ENCODE peak calls at places on chromosome 14, in eight cellular contexts. A is Caco-2; G is cerebellar cortex; O is GM23338; Y is NCI-H524; U is ovary; V is stimulated activated CD4-positive, alpha-beta T cell treated with anti-CD3 and anti-CD28 coated beads, Interleukin-1b, Interleukin-23, amount 100 ng/mL, for 4 hours; I is activated T-cell treated with anti-CD3 and anti-CD28 coated beads for 24 hours. E is an unnamed sample.

GRCh38 chr14:94568186-94568585 is 6.9 kb downstream of the SERPINA4 start:
- DNase-seq in A (no peak), G (no peak), O (no peak), Y (no peak), U (no peak), V (no peak), I (no peak), E (no peak)

GRCh38 chr14:28773917-28774691 is 7.5 kb downstream of the FOXG1 start:
- DNase-seq in A (no peak), G (no peak), O (peak), Y (peak), U (no peak), V (no peak), I (no peak), E (no peak)

GRCh38 chr14:77543240-77543551 is 44.6 kb upstream of the ISM2 start:
- DNase-seq in A (peak), G (no peak), O (no peak), Y (no peak), U (no peak), V (no peak), I (no peak), E (no peak)

GRCh38 chr14:61492474-61492873 is 171.1 kb downstream of the PRKCH start:
- DNase-seq in A (no peak), G (no peak), O (no peak), Y (no peak), U (no peak), V (no peak), I (no peak), E (no peak)

GRCh38 chr14:30389134-30389900 is 169.6 kb upstream of the G2E3 start:
- DNase-seq in A (no peak), G (peak), O (no peak), Y (no peak), U (no peak), V (no peak), I (no peak), E (peak)

GRCh38 chr14:57089901-57090300 is 178.8 kb downstream of the EXOC5 start:
- DNase-seq in A (no peak), G (peak), O (no peak), Y (no peak), U (no peak), V (no peak), I (no peak), E (no peak)

GRCh38 chr14:105317546-105317945 is 3.0 kb downstream of the PACS2 start:
- DNase-seq in A (no peak), G (no peak), O (no peak), Y (no peak), U (no peak), V (no peak), I (no peak), E (peak)

GRCh38 chr14:34299360-34299759 is 162.7 kb downstream of the SPTSSA start:
- DNase-seq in A (no peak), G (no peak), O (peak), Y (no peak), U (no peak), V (no peak), I (no peak), E (no peak)

GRCh38 chr14:29444216-29444615 is 483.4 kb downstream of the PRKD1 start:
- DNase-seq in A (no peak), G (no peak), O (no peak), Y (no peak), U (no peak), V (no peak), I (no peak), E (no peak)

GRCh38 chr14:53306926-53307325 is 153.8 kb upstream of the DDHD1 start:
- DNase-seq in A (no peak), G (peak), O (no peak), Y (no peak), U (no peak), V (no peak), I (no peak), E (peak)

GRCh38 chr14:56881181-56881580 is 70.9 kb upstream of the OTX2 start:
- DNase-seq in A (no peak), G (peak), O (no peak), Y (no peak), U (no peak), V (no peak), I (no peak), E (no peak)

GRCh38 chr14:51095854-51096823 is 1.2 kb upstream of the TRIM9 start:
- DNase-seq in A (no peak), G (peak), O (no peak), Y (peak), U (peak), V (peak), I (no peak), E (peak)

GRCh38 chr14:68210729-68211299 is 391.2 kb downstream of the RAD51B start:
- DNase-seq in A (no peak), G (no peak), O (no peak), Y (no peak), U (no peak), V (peak), I (peak), E (peak)

GRCh38 chr14:84792722-84793410 is 737.1 kb upstream of the FLRT2 start:
- DNase-seq in A (no peak), G (no peak), O (no peak), Y (no peak), U (no peak), V (no peak), I (no peak), E (no peak)

GRCh38 chr14:75800792-75801191 is 139.7 kb downstream of the TTLL5 start:
- DNase-seq in A (peak), G (no peak), O (peak), Y (no peak), U (no peak), V (no peak), I (no peak), E (no peak)

GRCh38 chr14:60430276-60430675 is 55.6 kb downstream of the C14orf39 start:
- DNase-seq in A (peak), G (no peak), O (no peak), Y (no peak), U (no peak), V (no peak), I (no peak), E (no peak)

GRCh38 chr14:58465425-58465824 is 37.9 kb downstream of the KIAA0586 start:
- DNase-seq in A (no peak), G (no peak), O (no peak), Y (no peak), U (no peak), V (no peak), I (no peak), E (no peak)

GRCh38 chr14:36083317-36083716 is 93.2 kb downstream of the PTCSC3 start:
- DNase-seq in A (no peak), G (no peak), O (no peak), Y (no peak), U (no peak), V (no peak), I (no peak), E (no peak)

GRCh38 chr14:105468621-105469241 is 5.9 kb upstream of the CRIP2 start:
- DNase-seq in A (no peak), G (no peak), O (no peak), Y (no peak), U (no peak), V (no peak), I (no peak), E (no peak)

GRCh38 chr14:75989134-75989533 is 3.6 kb downstream of the IFT43 start:
- DNase-seq in A (no peak), G (no peak), O (no peak), Y (no peak), U (no peak), V (no peak), I (no peak), E (no peak)

GRCh38 chr14:61866932-61867920 is 105.0 kb downstream of the SNAPC1 start:
- DNase-seq in A (no peak), G (no peak), O (no peak), Y (no peak), U (no peak), V (no peak), I (no peak), E (no peak)

GRCh38 chr14:65261946-65262345 is 150.6 kb upstream of the FUT8 start:
- DNase-seq in A (no peak), G (no peak), O (no peak), Y (peak), U (no peak), V (no peak), I (no peak), E (no peak)

GRCh38 chr14:20428010-20428365 is 8.0 kb downstream of the KLHL33 start:
- DNase-seq in A (no peak), G (no peak), O (no peak), Y (no peak), U (no peak), V (no peak), I (no peak), E (no peak)

GRCh38 chr14:96066976-96067375 is 27.8 kb downstream of the C14orf132 start:
- DNase-seq in A (no peak), G (no peak), O (no peak), Y (no peak), U (no peak), V (no peak), I (no peak), E (no peak)

GRCh38 chr14:21048638-21049037 is 6.5 kb downstream of the RNASE7 start:
- DNase-seq in A (no peak), G (no peak), O (no peak), Y (no peak), U (no peak), V (no peak), I (no peak), E (no peak)

GRCh38 chr14:95784137-95784536 is 70.2 kb upstream of the TCL1A start:
- DNase-seq in A (peak), G (no peak), O (peak), Y (no peak), U (no peak), V (no peak), I (no peak), E (no peak)

GRCh38 chr14:74507085-74507484 is 13.5 kb downstream of the ISCA2 start:
- DNase-seq in A (no peak), G (peak), O (no peak), Y (no peak), U (no peak), V (no peak), I (no peak), E (no peak)

GRCh38 chr14:77123381-77124344 is 17.9 kb downstream of the ZDHHC22 start:
- DNase-seq in A (peak), G (peak), O (no peak), Y (peak), U (no peak), V (no peak), I (no peak), E (peak)

GRCh38 chr14:105085766-105086165 is 20.5 kb upstream of the GPR132 start:
- DNase-seq in A (no peak), G (no peak), O (no peak), Y (no peak), U (no peak), V (no peak), I (no peak), E (no peak)

GRCh38 chr14:103719766-103720165 is 4.2 kb downstream of the ZFYVE21 start:
- DNase-seq in A (no peak), G (no peak), O (no peak), Y (no peak), U (no peak), V (no peak), I (no peak), E (no peak)

GRCh38 chr14:21771671-21772070 is 98.1 kb upstream of the OR4E1 start:
- DNase-seq in A (peak), G (no peak), O (peak), Y (no peak), U (no peak), V (no peak), I (no peak), E (no peak)

GRCh38 chr14:91317381-91318313 is 73.1 kb upstream of the GPR68 start:
- DNase-seq in A (no peak), G (peak), O (no peak), Y (no peak), U (peak), V (peak), I (peak), E (no peak)

GRCh38 chr14:60090864-60091519 is 731 bp upstream of the PCNX4 start:
- DNase-seq in A (peak), G (peak), O (peak), Y (peak), U (peak), V (no peak), I (peak), E (peak)